ENCODE peak calls at places on chromosomes 5 and 9, in nine cellular contexts. J is gastrocnemius medialis, C is esophagus squamous epithelium, I is stomach, R is HCT116, V is tibial nerve, A is uterus, D is body of pancreas, Q is Peyer's patch. M is an unnamed sample. For H3K4me1 and H3K36me3, the result is how much of the 10 kb centered on the place peaks cover.

GRCh38 chr5:100430268-100430900 is 104.8 kb upstream of the FAM174A start:
- DNase-seq in J (peak), C (no peak), I (peak), R (peak), V (peak), A (peak), D (peak), Q (peak), M (no peak)

GRCh38 chr5:102801375-102801774 is 46.3 kb downstream of the PAM start:
- DNase-seq in J (no peak), C (no peak), I (no peak), R (no peak), V (no peak), A (no peak), D (no peak), Q (no peak), M (no peak)

GRCh38 chr9:76591256-76591950 is 132.4 kb downstream of the GCNT1 start:
- DNase-seq in J (no peak), C (no peak), I (no peak), R (no peak), V (no peak), A (no peak), D (no peak), Q (no peak), M (no peak)

GRCh38 chr5:170523129-170523497 is 19.3 kb downstream of the KCNIP1 start:
- DNase-seq in J (no peak), C (no peak), I (no peak), R (no peak), V (no peak), A (no peak), D (peak), Q (no peak), M (no peak)

GRCh38 chr5:85576666-85577065 is 1041.1 kb upstream of the COX7C start:
- DNase-seq in J (no peak), C (no peak), I (no peak), R (no peak), V (no peak), A (no peak), D (no peak), Q (no peak), M (no peak)

GRCh38 chr9:20012232-20012631 is 223.4 kb upstream of the SLC24A2 start:
- DNase-seq in J (no peak), C (no peak), I (no peak), R (no peak), V (no peak), A (no peak), D (no peak), Q (no peak), M (no peak)

GRCh38 chr5:173451031-173451430 is 122.8 kb upstream of the STC2 start:
- DNase-seq in J (peak), C (no peak), I (no peak), R (peak), V (no peak), A (no peak), D (no peak), Q (no peak), M (no peak)

GRCh38 chr5:135478938-135479337 is 26.8 kb upstream of the TIFAB start:
- DNase-seq in J (no peak), C (no peak), I (no peak), R (no peak), V (no peak), A (no peak), D (no peak), Q (no peak), M (no peak)

GRCh38 chr9:104247899-104248460 is 153.9 kb downstream of the SMC2 start:
- DNase-seq in J (no peak), C (no peak), I (no peak), R (no peak), V (no peak), A (no peak), D (no peak), Q (no peak), M (no peak)

GRCh38 chr5:32865475-32865874 is 154.4 kb downstream of the NPR3 start:
- DNase-seq in J (no peak), C (no peak), I (no peak), R (no peak), V (no peak), A (no peak), D (no peak), Q (no peak), M (no peak)

GRCh38 chr9:105541838-105542237 is 16.1 kb upstream of the FKTN start:
- DNase-seq in J (no peak), C (no peak), I (no peak), R (no peak), V (no peak), A (no peak), D (no peak), Q (no peak), M (no peak)

GRCh38 chr5:137658324-137658723 is 77.6 kb downstream of the KLHL3 start:
- DNase-seq in J (no peak), C (no peak), I (no peak), R (no peak), V (no peak), A (no peak), D (no peak), Q (no peak), M (no peak)

GRCh38 chr9:74277532-74277931 is 219.6 kb upstream of the RORB start:
- DNase-seq in J (no peak), C (no peak), I (no peak), R (no peak), V (no peak), A (no peak), D (no peak), Q (no peak), M (no peak)

GRCh38 chr9:80547613-80548012 is 975.8 kb downstream of the TLE4 start:
- DNase-seq in J (no peak), C (no peak), I (no peak), R (no peak), V (no peak), A (no peak), D (no peak), Q (no peak), M (no peak)

GRCh38 chr5:109656829-109657228 is 32.9 kb upstream of the MAN2A1 start:
- DNase-seq in J (peak), C (peak), I (no peak), R (no peak), V (peak), A (peak), D (peak), Q (no peak), M (no peak)

GRCh38 chr5:110441035-110441434 is 285.4 kb downstream of the TMEM232 start:
- DNase-seq in J (no peak), C (no peak), I (no peak), R (peak), V (no peak), A (no peak), D (no peak), Q (no peak), M (no peak)

GRCh38 chr5:1669276-1670155 is 130.1 kb downstream of the MRPL36 start:
- DNase-seq in J (no peak), C (no peak), I (no peak), R (no peak), V (no peak), A (no peak), D (no peak), Q (no peak), M (no peak)

GRCh38 chr9:1443450-1443849 is 393.3 kb downstream of the DMRT2 start:
- DNase-seq in J (no peak), C (no peak), I (no peak), R (no peak), V (no peak), A (no peak), D (no peak), Q (no peak), M (no peak)

GRCh38 chr9:123928471-123929176 is 1.3 kb downstream of the DENND1A start:
- DNase-seq in J (no peak), C (no peak), I (no peak), R (no peak), V (no peak), A (no peak), D (no peak), Q (no peak), M (no peak)

GRCh38 chr9:123925161-123925560 is 4.8 kb downstream of the DENND1A start:
- DNase-seq in J (no peak), C (no peak), I (no peak), R (no peak), V (no peak), A (no peak), D (no peak), Q (no peak), M (no peak)

GRCh38 chr9:123927625-123928308 is 2.2 kb downstream of the DENND1A start:
- DNase-seq in J (peak), C (no peak), I (no peak), R (no peak), V (no peak), A (no peak), D (no peak), Q (no peak), M (no peak)

GRCh38 chr9:123925820-123926219 is 4.1 kb downstream of the DENND1A start:
- DNase-seq in J (no peak), C (no peak), I (no peak), R (no peak), V (no peak), A (no peak), D (no peak), Q (no peak), M (no peak)

GRCh38 chr9:123926986-123927385 is 2.9 kb downstream of the DENND1A start:
- DNase-seq in J (no peak), C (no peak), I (no peak), R (no peak), V (no peak), A (no peak), D (no peak), Q (no peak), M (no peak)
- TF ChIP-seq POLR2A in J (no peak), C (no peak), I (no peak), R (no peak), V (no peak), A (no peak), D (no peak), Q (no peak), M (no peak)

GRCh38 chr5:39405489-39405888 is 19.3 kb downstream of the DAB2 start:
- DNase-seq in J (no peak), C (no peak), I (no peak), R (no peak), V (no peak), A (no peak), D (no peak), Q (no peak), M (no peak)

GRCh38 chr5:39411051-39411450 is 13.7 kb downstream of the DAB2 start:
- DNase-seq in J (no peak), C (no peak), I (no peak), R (no peak), V (no peak), A (no peak), D (no peak), Q (no peak), M (no peak)

GRCh38 chr5:39412995-39413394 is 11.8 kb downstream of the DAB2 start:
- DNase-seq in J (no peak), C (no peak), I (no peak), R (no peak), V (no peak), A (no peak), D (no peak), Q (no peak), M (no peak)

GRCh38 chr5:39411985-39412384 is 12.8 kb downstream of the DAB2 start:
- DNase-seq in J (no peak), C (no peak), I (no peak), R (no peak), V (no peak), A (no peak), D (no peak), Q (no peak), M (no peak)

DNA sequence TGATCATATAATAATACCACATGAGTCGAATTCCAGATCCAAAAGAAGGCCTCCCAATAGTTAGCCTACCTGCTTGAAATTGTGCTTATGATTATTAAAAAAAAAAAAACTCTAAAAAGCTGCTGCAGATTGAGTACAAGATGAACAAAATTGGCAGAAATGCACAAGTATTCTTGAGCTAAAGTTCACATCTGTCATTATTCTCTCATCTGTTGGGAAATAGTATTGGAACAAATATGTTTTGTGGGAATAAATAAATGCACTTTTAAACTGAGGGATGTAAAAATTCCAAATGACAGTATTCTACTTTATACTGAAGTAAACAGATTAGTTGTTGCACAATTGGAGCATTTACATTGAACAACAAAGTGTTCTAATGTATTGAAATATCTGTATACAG is 15.7 kb downstream of the DAB2 start:
- DNase-seq in J (no peak), C (no peak), I (no peak), R (no peak), V (no peak), A (no peak), D (no peak), Q (no peak), M (no peak)
- H3K4me1 ChIP-seq in J (under half), C (under half), I (under half), R (under half), V (under half), A (under half), D (under half), Q (under half), M (under half)

GRCh38 chr5:132501961-132502931 is 11.7 kb upstream of the IRF1 start:
- DNase-seq in J (no peak), C (no peak), I (peak), R (no peak), V (no peak), A (no peak), D (no peak), Q (peak), M (peak)

GRCh38 chr5:132500931-132501628 is 10.5 kb upstream of the IRF1 start:
- DNase-seq in J (peak), C (no peak), I (peak), R (no peak), V (no peak), A (peak), D (peak), Q (peak), M (no peak)

GRCh38 chr5:132503244-132503643 is 12.7 kb upstream of the IRF1 start:
- DNase-seq in J (no peak), C (no peak), I (no peak), R (no peak), V (no peak), A (no peak), D (no peak), Q (no peak), M (no peak)

GRCh38 chr5:132500244-132500930 is 9.8 kb upstream of the IRF1 start:
- DNase-seq in J (no peak), C (no peak), I (peak), R (no peak), V (no peak), A (no peak), D (no peak), Q (peak), M (no peak)

DNA sequence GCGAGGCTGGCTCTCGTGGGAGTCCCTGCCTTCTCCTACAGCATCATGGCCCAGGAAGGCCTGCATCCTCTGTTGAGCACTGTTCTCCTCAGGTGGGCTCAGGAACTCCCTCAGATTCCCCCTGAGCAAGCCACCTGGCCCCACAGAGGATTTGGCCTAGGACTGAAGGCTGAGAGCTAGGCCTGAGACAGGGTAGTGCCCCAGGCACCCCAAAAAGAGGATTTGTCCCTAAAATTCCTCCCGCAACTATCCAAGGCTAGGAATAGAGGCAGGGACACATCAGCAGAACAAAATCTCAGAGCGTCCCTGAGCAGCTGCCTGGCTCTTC is 11.0 kb upstream of the IRF1 start:
- DNase-seq in J (no peak), C (no peak), I (no peak), R (no peak), V (no peak), A (no peak), D (no peak), Q (no peak), M (no peak)
- H3K36me3 ChIP-seq in J (under half), C (under half), I (under half), R (under half), V (under half), A (under half), D (under half), Q (under half), M (under half)

GRCh38 chr9:84238652-84239051 is 101.9 kb downstream of the SLC28A3 start:
- DNase-seq in J (no peak), C (no peak), I (no peak), R (peak), V (no peak), A (no peak), D (no peak), Q (no peak), M (no peak)
- TF ChIP-seq POLR2A in J (no peak), C (no peak), I (no peak), R (no peak), V (no peak), A (no peak), D (no peak), Q (no peak), M (no peak)

GRCh38 chr9:136690104-136690840 is 3.0 kb upstream of the AGPAT2 start:
- DNase-seq in J (peak), C (no peak), I (no peak), R (no peak), V (no peak), A (no peak), D (no peak), Q (no peak), M (no peak)
- H3K4me1 ChIP-seq in J (under half), C (half or more), I (half or more), R (half or more), V (under half), A (under half), D (half or more), Q (half or more), M (under half)

GRCh38 chr5:80654391-80655230 is at the start of the genes DHFR and MSH3:
- DNase-seq in J (peak), C (peak), I (peak), R (peak), V (peak), A (peak), D (peak), Q (peak), M (peak)

GRCh38 chr5:80656425-80656824 is 1.6 kb upstream of the DHFR start:
- DNase-seq in J (no peak), C (no peak), I (no peak), R (no peak), V (no peak), A (no peak), D (no peak), Q (no peak), M (no peak)

GRCh38 chr5:80655231-80655784 is 525 bp upstream of the DHFR start:
- DNase-seq in J (no peak), C (no peak), I (no peak), R (no peak), V (no peak), A (no peak), D (no peak), Q (no peak), M (no peak)

GRCh38 chr5:80653497-80653896 is 955 bp upstream of the MSH3 start:
- DNase-seq in J (no peak), C (no peak), I (no peak), R (no peak), V (no peak), A (no peak), D (no peak), Q (no peak), M (no peak)

GRCh38 chr5:80654054-80654390 is 430 bp upstream of the MSH3 start:
- DNase-seq in J (no peak), C (no peak), I (no peak), R (no peak), V (no peak), A (no peak), D (no peak), Q (peak), M (no peak)
- H3K36me3 ChIP-seq in J (under half), C (under half), I (under half), R (under half), V (under half), A (under half), D (under half), Q (under half), M (under half)

GRCh38 chr5:149135536-149136201 is 5.6 kb upstream of the ABLIM3 start:
- DNase-seq in J (peak), C (no peak), I (no peak), R (no peak), V (no peak), A (no peak), D (no peak), Q (no peak), M (no peak)
- TF ChIP-seq POLR2A in J (no peak), C (no peak), I (no peak), R (no peak), V (no peak), A (no peak), D (no peak), Q (no peak), M (no peak)

GRCh38 chr5:178242416-178242815 is 9.8 kb upstream of the PHYKPL start:
- DNase-seq in J (no peak), C (no peak), I (no peak), R (no peak), V (no peak), A (no peak), D (no peak), Q (no peak), M (no peak)

GRCh38 chr5:178241688-178242231 is 9.2 kb upstream of the PHYKPL start:
- DNase-seq in J (no peak), C (no peak), I (no peak), R (no peak), V (no peak), A (no peak), D (no peak), Q (no peak), M (no peak)

GRCh38 chr5:178240341-178240741 is 7.7 kb upstream of the PHYKPL start:
- DNase-seq in J (no peak), C (no peak), I (no peak), R (no peak), V (no peak), A (no peak), D (no peak), Q (no peak), M (no peak)

GRCh38 chr5:178240772-178241171 is 8.2 kb upstream of the PHYKPL start:
- DNase-seq in J (no peak), C (no peak), I (no peak), R (no peak), V (no peak), A (no peak), D (no peak), Q (no peak), M (no peak)

DNA sequence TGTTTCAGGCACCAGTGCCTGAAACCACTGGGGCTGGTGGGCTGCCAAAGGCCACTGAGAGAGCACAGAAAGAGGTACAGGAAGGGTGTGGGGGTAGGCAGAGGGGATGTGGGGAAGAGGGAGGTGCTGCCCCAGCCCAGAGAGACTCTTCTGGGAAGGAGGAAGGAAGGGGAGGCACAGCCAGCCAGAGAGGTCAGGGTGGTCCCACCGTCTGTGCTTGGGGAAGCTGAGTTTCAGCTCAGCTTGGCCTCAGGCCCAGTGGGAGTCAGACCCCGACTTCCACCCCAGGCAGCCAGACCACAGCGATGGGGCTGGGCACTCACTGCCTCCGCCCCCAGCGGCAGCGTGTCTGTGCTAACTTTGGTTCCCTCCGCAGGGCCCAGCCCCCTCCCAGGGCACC is 8.7 kb upstream of the PHYKPL start:
- DNase-seq in J (no peak), C (no peak), I (no peak), R (no peak), V (no peak), A (no peak), D (no peak), Q (no peak), M (no peak)
- H3K4me1 ChIP-seq in J (half or more), C (under half), I (under half), R (under half), V (under half), A (under half), D (under half), Q (under half), M (under half)

GRCh38 chr5:75338408-75338807 is 1.4 kb downstream of the HMGCR start:
- DNase-seq in J (no peak), C (no peak), I (no peak), R (no peak), V (no peak), A (no peak), D (no peak), Q (no peak), M (no peak)

GRCh38 chr5:75341934-75342333 is 4.9 kb downstream of the HMGCR start:
- DNase-seq in J (no peak), C (no peak), I (no peak), R (no peak), V (no peak), A (no peak), D (no peak), Q (no peak), M (no peak)

GRCh38 chr5:75340714-75341478 is 3.9 kb downstream of the HMGCR start:
- DNase-seq in J (no peak), C (no peak), I (no peak), R (no peak), V (no peak), A (no peak), D (no peak), Q (no peak), M (no peak)

GRCh38 chr5:75337366-75338021 is 474 bp downstream of the HMGCR start:
- DNase-seq in J (no peak), C (no peak), I (peak), R (no peak), V (no peak), A (peak), D (no peak), Q (no peak), M (peak)

GRCh38 chr5:75342836-75343235 is 5.8 kb downstream of the HMGCR start:
- DNase-seq in J (no peak), C (no peak), I (no peak), R (no peak), V (no peak), A (no peak), D (no peak), Q (no peak), M (no peak)
- H3K36me3 ChIP-seq in J (under half), C (half or more), I (half or more), R (under half), V (under half), A (under half), D (under half), Q (under half), M (under half)

GRCh38 chr5:65102826-65103673 is 334.3 kb downstream of the CWC27 start:
- DNase-seq in J (peak), C (peak), I (peak), R (no peak), V (peak), A (peak), D (peak), Q (peak), M (peak)
- TF ChIP-seq POLR2A in J (no peak), C (no peak), I (no peak), R (no peak), V (no peak), A (no peak), D (peak), Q (peak), M (no peak)

M was measured in breast epithelium.